ENCODE peak calls at places on chromosomes 12 and 14, in ten cellular contexts. One of them, this sample, is unnamed.

GRCh38 chr12:85441740-85442139 is 161.7 kb downstream of the ALX1 start:
- DNase-seq in colonic mucosa: no peak
- DNase-seq in hepatocyte: peak; percentile 27
- DNase-seq in A549: peak; percentile 49
- DNase-seq in heart left ventricle: no peak
- DNase-seq in endodermal cell: no peak
- DNase-seq in ovary: no peak
- DNase-seq in upper lobe of right lung: no peak
- DNase-seq in neural progenitor cell: peak; percentile 4
- DNase-seq in ascending aorta: no peak
- DNase-seq in this sample: no peak

GRCh38 chr12:44804068-44804467 is 72.0 kb downstream of the NELL2 start:
- DNase-seq in colonic mucosa: no peak
- DNase-seq in hepatocyte: no peak
- DNase-seq in A549: no peak
- DNase-seq in heart left ventricle: no peak
- DNase-seq in endodermal cell: no peak
- DNase-seq in ovary: no peak
- DNase-seq in upper lobe of right lung: no peak
- DNase-seq in neural progenitor cell: no peak
- DNase-seq in ascending aorta: no peak
- DNase-seq in this sample: no peak

GRCh38 chr12:43277630-43278267 is 274.3 kb downstream of the ADAMTS20 start:
- DNase-seq in colonic mucosa: no peak
- DNase-seq in hepatocyte: peak; percentile 25
- DNase-seq in A549: peak; percentile 81
- DNase-seq in heart left ventricle: no peak
- DNase-seq in endodermal cell: no peak
- DNase-seq in ovary: no peak
- DNase-seq in upper lobe of right lung: no peak
- DNase-seq in neural progenitor cell: no peak
- DNase-seq in ascending aorta: no peak
- DNase-seq in this sample: no peak

GRCh38 chr14:89137514-89138163 is 279.4 kb downstream of the FOXN3 start:
- DNase-seq in colonic mucosa: peak; percentile 31
- DNase-seq in hepatocyte: no peak
- DNase-seq in A549: peak; percentile 77
- DNase-seq in heart left ventricle: no peak
- DNase-seq in endodermal cell: no peak
- DNase-seq in ovary: peak; percentile 21
- DNase-seq in upper lobe of right lung: peak; percentile 88
- DNase-seq in neural progenitor cell: no peak
- DNase-seq in ascending aorta: peak; percentile 78
- DNase-seq in this sample: peak; percentile 2

GRCh38 chr14:53539489-53540126 is 386.5 kb upstream of the DDHD1 start:
- DNase-seq in colonic mucosa: peak; percentile 81
- DNase-seq in hepatocyte: peak; percentile 89
- DNase-seq in A549: peak; percentile 86
- DNase-seq in heart left ventricle: peak; percentile 78
- DNase-seq in endodermal cell: peak; percentile 95
- DNase-seq in ovary: peak; percentile 75
- DNase-seq in upper lobe of right lung: peak; percentile 75
- DNase-seq in neural progenitor cell: peak; percentile 89
- DNase-seq in ascending aorta: no peak
- DNase-seq in this sample: no peak

GRCh38 chr12:128259556-128260070 is 7.4 kb upstream of the TMEM132C start:
- DNase-seq in colonic mucosa: no peak
- DNase-seq in hepatocyte: peak; percentile 70
- DNase-seq in A549: peak; percentile 14
- DNase-seq in heart left ventricle: no peak
- DNase-seq in endodermal cell: peak; percentile 90
- DNase-seq in ovary: peak; percentile 44
- DNase-seq in upper lobe of right lung: no peak
- DNase-seq in neural progenitor cell: peak; percentile 82
- DNase-seq in ascending aorta: no peak
- DNase-seq in this sample: no peak

GRCh38 chr14:22973217-22974032 is 8.9 kb downstream of the AJUBA start:
- DNase-seq in colonic mucosa: peak; percentile 70
- DNase-seq in hepatocyte: peak; percentile 74
- DNase-seq in A549: peak; percentile 79
- DNase-seq in heart left ventricle: no peak
- DNase-seq in endodermal cell: peak; percentile 80
- DNase-seq in ovary: peak; percentile 56
- DNase-seq in upper lobe of right lung: no peak
- DNase-seq in neural progenitor cell: peak; percentile 69
- DNase-seq in ascending aorta: no peak
- DNase-seq in this sample: no peak

GRCh38 chr14:69432364-69432763 is 33.9 kb downstream of the SLC39A9 start:
- DNase-seq in colonic mucosa: no peak
- DNase-seq in hepatocyte: no peak
- DNase-seq in A549: no peak
- DNase-seq in heart left ventricle: no peak
- DNase-seq in endodermal cell: no peak
- DNase-seq in ovary: no peak
- DNase-seq in upper lobe of right lung: no peak
- DNase-seq in neural progenitor cell: no peak
- DNase-seq in ascending aorta: no peak
- DNase-seq in this sample: no peak

GRCh38 chr12:132685400-132685799 is 1.7 kb downstream of the POLE start:
- DNase-seq in colonic mucosa: no peak
- DNase-seq in hepatocyte: no peak
- DNase-seq in A549: no peak
- DNase-seq in heart left ventricle: no peak
- DNase-seq in endodermal cell: no peak
- DNase-seq in ovary: no peak
- DNase-seq in upper lobe of right lung: no peak
- DNase-seq in neural progenitor cell: no peak
- DNase-seq in ascending aorta: no peak
- DNase-seq in this sample: no peak

GRCh38 chr12:2406903-2407302 is 354.1 kb downstream of the CACNA1C start:
- DNase-seq in colonic mucosa: no peak
- DNase-seq in hepatocyte: no peak
- DNase-seq in A549: no peak
- DNase-seq in heart left ventricle: no peak
- DNase-seq in endodermal cell: no peak
- DNase-seq in ovary: no peak
- DNase-seq in upper lobe of right lung: no peak
- DNase-seq in neural progenitor cell: no peak
- DNase-seq in ascending aorta: no peak
- DNase-seq in this sample: no peak

GRCh38 chr12:100867639-100868393 is 73.2 kb downstream of the ANO4 start:
- DNase-seq in colonic mucosa: no peak
- DNase-seq in hepatocyte: no peak
- DNase-seq in A549: no peak
- DNase-seq in heart left ventricle: no peak
- DNase-seq in endodermal cell: no peak
- DNase-seq in ovary: no peak
- DNase-seq in upper lobe of right lung: no peak
- DNase-seq in neural progenitor cell: no peak
- DNase-seq in ascending aorta: no peak
- DNase-seq in this sample: no peak

DNA sequence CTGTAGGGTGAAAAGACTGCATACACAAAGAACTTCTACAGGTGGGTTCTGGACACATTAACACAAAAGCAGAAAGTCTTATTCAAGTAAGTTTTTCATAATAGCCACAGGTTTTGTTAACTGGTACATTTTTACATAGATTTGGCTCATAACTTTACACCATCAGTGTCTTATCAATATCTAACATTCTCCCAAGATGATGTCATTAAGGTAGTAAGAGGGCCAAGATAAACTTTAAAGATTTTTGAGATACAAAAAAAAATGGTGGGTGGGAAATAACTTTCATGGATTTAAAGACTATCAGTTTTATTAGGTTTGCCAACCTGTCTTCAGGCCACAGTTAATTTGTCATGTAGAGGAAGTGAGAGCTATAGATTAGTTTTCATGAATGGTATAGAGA is 1.7 kb downstream of the SUPT16H start:
- DNase-seq in colonic mucosa: no peak
- DNase-seq in hepatocyte: no peak
- DNase-seq in A549: no peak
- DNase-seq in heart left ventricle: no peak
- DNase-seq in endodermal cell: no peak
- DNase-seq in ovary: no peak
- DNase-seq in upper lobe of right lung: no peak
- DNase-seq in neural progenitor cell: no peak
- DNase-seq in ascending aorta: no peak
- DNase-seq in this sample: no peak
- H3K4me3 ChIP-seq in colonic mucosa: no peak overlapping the region
- H3K4me3 ChIP-seq in hepatocyte: no peak overlapping the region
- H3K4me3 ChIP-seq in A549: peak overlapping the region; percentile 71
- H3K4me3 ChIP-seq in heart left ventricle: no peak overlapping the region
- H3K4me3 ChIP-seq in endodermal cell: peak overlapping the region; percentile 99
- H3K4me3 ChIP-seq in ovary: no peak overlapping the region
- H3K4me3 ChIP-seq in upper lobe of right lung: no peak overlapping the region
- H3K4me3 ChIP-seq in neural progenitor cell: peak overlapping the region; percentile 79
- H3K4me3 ChIP-seq in ascending aorta: no peak overlapping the region
- H3K4me3 ChIP-seq in this sample: no peak overlapping the region

DNA sequence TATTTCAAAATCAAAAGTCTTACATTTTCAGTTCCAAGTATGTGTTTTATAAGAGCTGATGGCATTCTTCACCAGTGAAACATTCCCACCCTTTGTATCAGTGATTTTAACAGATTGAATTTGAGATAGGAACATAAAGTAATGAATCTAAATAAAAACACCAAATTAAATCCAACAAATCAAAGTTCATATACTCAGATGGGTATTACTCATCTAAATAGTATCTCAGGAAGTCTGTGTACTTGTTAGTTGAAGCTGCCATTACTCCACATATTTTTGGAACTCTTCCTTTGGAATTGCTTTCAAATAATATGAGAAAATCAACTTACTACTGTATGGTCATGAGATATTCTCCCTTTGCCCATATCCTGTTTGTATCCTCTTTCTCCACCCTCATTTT is 89.1 kb downstream of the MIA2 start:
- DNase-seq in colonic mucosa: no peak
- DNase-seq in hepatocyte: no peak
- DNase-seq in A549: no peak
- DNase-seq in heart left ventricle: no peak
- DNase-seq in endodermal cell: no peak
- DNase-seq in ovary: no peak
- DNase-seq in upper lobe of right lung: no peak
- DNase-seq in neural progenitor cell: no peak
- DNase-seq in ascending aorta: no peak
- DNase-seq in this sample: no peak
- TF ChIP-seq CTCF in colonic mucosa: no peak
- TF ChIP-seq CTCF in hepatocyte: no peak
- TF ChIP-seq CTCF in A549: no peak
- TF ChIP-seq CTCF in heart left ventricle: no peak
- TF ChIP-seq CTCF in endodermal cell: no peak
- TF ChIP-seq CTCF in ovary: no peak
- TF ChIP-seq CTCF in upper lobe of right lung: no peak
- TF ChIP-seq CTCF in neural progenitor cell: no peak
- TF ChIP-seq CTCF in ascending aorta: no peak
- TF ChIP-seq CTCF in this sample: no peak

GRCh38 chr12:19856389-19856788 is 417.1 kb downstream of the AEBP2 start:
- DNase-seq in colonic mucosa: no peak
- DNase-seq in hepatocyte: peak; percentile 22
- DNase-seq in A549: no peak
- DNase-seq in heart left ventricle: no peak
- DNase-seq in endodermal cell: no peak
- DNase-seq in ovary: no peak
- DNase-seq in upper lobe of right lung: no peak
- DNase-seq in neural progenitor cell: no peak
- DNase-seq in ascending aorta: no peak
- DNase-seq in this sample: no peak

GRCh38 chr12:19857197-19857596 is 417.9 kb downstream of the AEBP2 start:
- DNase-seq in colonic mucosa: no peak
- DNase-seq in hepatocyte: no peak
- DNase-seq in A549: no peak
- DNase-seq in heart left ventricle: no peak
- DNase-seq in endodermal cell: no peak
- DNase-seq in ovary: no peak
- DNase-seq in upper lobe of right lung: no peak
- DNase-seq in neural progenitor cell: no peak
- DNase-seq in ascending aorta: no peak
- DNase-seq in this sample: no peak

GRCh38 chr12:19850341-19851065 is 411.2 kb downstream of the AEBP2 start:
- DNase-seq in colonic mucosa: no peak
- DNase-seq in hepatocyte: no peak
- DNase-seq in A549: no peak
- DNase-seq in heart left ventricle: no peak
- DNase-seq in endodermal cell: no peak
- DNase-seq in ovary: peak; percentile 59
- DNase-seq in upper lobe of right lung: no peak
- DNase-seq in neural progenitor cell: no peak
- DNase-seq in ascending aorta: no peak
- DNase-seq in this sample: no peak

GRCh38 chr12:19852100-19852855 is 413.0 kb downstream of the AEBP2 start:
- DNase-seq in colonic mucosa: no peak
- DNase-seq in hepatocyte: no peak
- DNase-seq in A549: no peak
- DNase-seq in heart left ventricle: no peak
- DNase-seq in endodermal cell: no peak
- DNase-seq in ovary: no peak
- DNase-seq in upper lobe of right lung: no peak
- DNase-seq in neural progenitor cell: no peak
- DNase-seq in ascending aorta: no peak
- DNase-seq in this sample: no peak

DNA sequence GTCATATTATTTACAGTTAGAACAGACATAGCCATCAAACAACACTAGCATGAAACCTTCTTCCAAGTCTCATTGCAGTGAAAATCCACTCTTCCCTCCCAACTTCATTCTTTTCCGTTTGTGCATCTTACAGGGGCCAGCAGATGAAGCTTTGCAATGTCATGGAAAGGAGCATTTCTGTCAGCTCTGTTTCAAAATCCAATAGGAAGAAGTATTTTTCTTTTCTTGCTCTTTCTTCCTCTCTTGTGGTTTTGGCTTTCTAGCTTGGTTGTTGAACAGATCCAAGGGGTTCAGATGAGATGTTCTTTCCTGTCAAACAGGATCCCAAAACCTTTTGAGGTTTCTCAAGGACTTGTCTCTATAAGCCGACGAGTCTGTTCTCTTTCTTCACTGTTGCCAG is 416.6 kb downstream of the AEBP2 start:
- DNase-seq in colonic mucosa: no peak
- DNase-seq in hepatocyte: no peak
- DNase-seq in A549: no peak
- DNase-seq in heart left ventricle: no peak
- DNase-seq in endodermal cell: no peak
- DNase-seq in ovary: no peak
- DNase-seq in upper lobe of right lung: no peak
- DNase-seq in neural progenitor cell: no peak
- DNase-seq in ascending aorta: no peak
- DNase-seq in this sample: no peak
- H3K27ac ChIP-seq in colonic mucosa: peak overlapping the region; percentile 30
- H3K27ac ChIP-seq in hepatocyte: peak overlapping the region; percentile 70
- H3K27ac ChIP-seq in A549: no peak overlapping the region
- H3K27ac ChIP-seq in heart left ventricle: peak overlapping the region; percentile 66
- H3K27ac ChIP-seq in endodermal cell: no peak overlapping the region
- H3K27ac ChIP-seq in ovary: peak overlapping the region; percentile 44
- H3K27ac ChIP-seq in upper lobe of right lung: peak overlapping the region; percentile 86
- H3K27ac ChIP-seq in neural progenitor cell: no peak overlapping the region
- H3K27ac ChIP-seq in ascending aorta: peak overlapping the region; percentile 77
- H3K27ac ChIP-seq in this sample: peak overlapping the region; percentile 70

DNA sequence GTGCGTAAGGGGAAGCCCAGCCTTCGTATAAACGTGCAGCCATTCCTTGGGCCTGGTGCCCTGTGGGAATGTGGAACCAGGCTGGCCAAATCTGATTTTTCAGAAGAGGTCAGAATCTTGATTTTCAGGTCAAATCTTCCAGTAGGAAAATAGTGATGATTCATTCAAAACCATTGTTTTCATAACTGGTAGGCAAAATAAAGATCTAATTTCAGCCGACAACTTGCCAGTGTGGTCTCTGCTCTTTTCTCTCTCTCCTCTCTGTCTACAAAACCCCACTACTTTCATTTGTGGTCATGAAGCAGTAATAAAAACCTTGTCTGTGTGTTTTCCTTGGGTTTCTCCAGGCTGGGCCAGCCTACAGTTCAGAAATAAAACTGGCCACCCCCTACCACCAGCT is 135.1 kb downstream of the RBM19 start:
- DNase-seq in colonic mucosa: no peak
- DNase-seq in hepatocyte: no peak
- DNase-seq in A549: no peak
- DNase-seq in heart left ventricle: no peak
- DNase-seq in endodermal cell: no peak
- DNase-seq in ovary: no peak
- DNase-seq in upper lobe of right lung: no peak
- DNase-seq in neural progenitor cell: no peak
- DNase-seq in ascending aorta: no peak
- DNase-seq in this sample: no peak
- H3K4me3 ChIP-seq in colonic mucosa: no peak overlapping the region
- H3K4me3 ChIP-seq in hepatocyte: no peak overlapping the region
- H3K4me3 ChIP-seq in A549: no peak overlapping the region
- H3K4me3 ChIP-seq in heart left ventricle: no peak overlapping the region
- H3K4me3 ChIP-seq in endodermal cell: no peak overlapping the region
- H3K4me3 ChIP-seq in ovary: no peak overlapping the region
- H3K4me3 ChIP-seq in upper lobe of right lung: no peak overlapping the region
- H3K4me3 ChIP-seq in neural progenitor cell: no peak overlapping the region
- H3K4me3 ChIP-seq in ascending aorta: no peak overlapping the region
- H3K4me3 ChIP-seq in this sample: no peak overlapping the region